ENCODE peak calls at places on chromosomes 11 and 22, in four cellular contexts. H is right atrium auricular region, M is dorsolateral prefrontal cortex, U is ovary. N is an unnamed sample.

GRCh38 chr11:29184939-29185890 is 831.6 kb downstream of the KCNA4 start:
- DNase-seq in U (no peak), M (no peak), H (no peak), N (no peak)

GRCh38 chr22:42418811-42419243 is 13.4 kb downstream of the NFAM1 start:
- DNase-seq in U (no peak), M (no peak), H (no peak), N (no peak)

GRCh38 chr11:111691176-111691575 is 75.0 kb downstream of the PPP2R1B start:
- DNase-seq in U (no peak), M (no peak), H (no peak), N (no peak)

GRCh38 chr11:112320668-112321067 is 60.0 kb upstream of the PLET1 start:
- DNase-seq in H (peak), U (peak), M (no peak), N (peak)

GRCh38 chr22:27474711-27475547 is 326.6 kb downstream of the MN1 start:
- DNase-seq in U (peak), M (no peak), H (no peak), N (peak)

GRCh38 chr11:16309226-16309625 is 47.1 kb downstream of the SOX6 start:
- DNase-seq in H (no peak), M (no peak), U (no peak), N (peak)

GRCh38 chr11:69130586-69131566 is 24.9 kb upstream of the SMIM38 start:
- DNase-seq in U (no peak), H (peak), M (no peak), N (peak)

GRCh38 chr11:88313441-88313840 is 24.1 kb downstream of the CTSC start:
- DNase-seq in H (no peak), M (no peak), U (no peak), N (no peak)

GRCh38 chr11:113557926-113558325 is 82.7 kb upstream of the DRD2 start:
- DNase-seq in M (no peak), H (no peak), U (no peak), N (no peak)

GRCh38 chr11:113555071-113555739 is 80.0 kb upstream of the DRD2 start:
- DNase-seq in U (no peak), M (no peak), H (no peak), N (peak)

GRCh38 chr11:113553905-113554304 is 78.7 kb upstream of the DRD2 start:
- DNase-seq in M (no peak), H (no peak), U (no peak), N (peak)

GRCh38 chr11:113554531-113554930 is 79.3 kb upstream of the DRD2 start:
- DNase-seq in H (no peak), M (no peak), U (no peak), N (peak)

GRCh38 chr11:113556036-113556435 is 80.8 kb upstream of the DRD2 start:
- DNase-seq in H (no peak), M (no peak), U (no peak), N (no peak)
- H3K27ac ChIP-seq in H (no peak), M (no peak), U (no peak), N (no peak)

GRCh38 chr11:114308689-114309089 is 12.5 kb downstream of the NNMT start:
- DNase-seq in M (no peak), U (no peak), H (peak), N (no peak)
- H3K4me3 ChIP-seq in M (no peak), U (no peak), H (no peak), N (no peak)

GRCh38 chr22:19088866-19089595 is 33.2 kb downstream of the DGCR2 start:
- DNase-seq in H (no peak), M (no peak), U (no peak), N (no peak)
- H3K27ac ChIP-seq in H (no peak), M (no peak), U (no peak), N (no peak)

GRCh38 chr11:117198613-117199012 is 557 bp upstream of the TAGLN start:
- DNase-seq in M (no peak), U (no peak), H (no peak), N (no peak)
- H3K4me3 ChIP-seq in M (no peak), U (peak), H (peak), N (peak)